ENCODE peak calls at places on chromosomes 6 and 20, in six cellular contexts. I is A549; O is esophagus squamous epithelium; T is CD8-positive, alpha-beta T cell; N is uterus; V is tibial artery. H is an unnamed sample.

GRCh38 chr6:156449128-156449527 is 328.1 kb upstream of the ARID1B start:
- DNase-seq in V (no peak), T (no peak), O (no peak), N (no peak), I (no peak), H (no peak)

GRCh38 chr20:30816182-30816645 is 441.2 kb upstream of the DEFB115 start:
- DNase-seq in T (no peak), N (no peak), V (no peak), O (no peak), I (no peak), H (no peak)

GRCh38 chr6:41707565-41708200 is 27.7 kb downstream of the TFEB start:
- DNase-seq in I (no peak), T (peak), V (no peak), O (no peak), N (no peak), H (no peak)

GRCh38 chr20:17511401-17511800 is 19.8 kb downstream of the BFSP1 start:
- DNase-seq in V (no peak), I (no peak), T (no peak), O (no peak), N (no peak), H (no peak)

GRCh38 chr6:125787791-125788190 is 3.0 kb upstream of the NCOA7 start:
- DNase-seq in I (peak), N (no peak), V (no peak), O (no peak), T (no peak), H (no peak)

GRCh38 chr6:35247642-35248231 is 11.8 kb upstream of the ZNF76 start:
- DNase-seq in O (no peak), V (no peak), T (no peak), N (no peak), I (no peak), H (no peak)

GRCh38 chr20:49821850-49822249 is 9.2 kb downstream of the SLC9A8 start:
- DNase-seq in V (no peak), I (no peak), O (no peak), N (no peak), T (no peak), H (no peak)

GRCh38 chr20:9071976-9072726 is 3.3 kb downstream of the PLCB4 start:
- DNase-seq in V (no peak), T (no peak), O (no peak), N (no peak), I (peak), H (no peak)

GRCh38 chr6:41427642-41428401 is 92.4 kb downstream of the NCR2 start:
- DNase-seq in V (peak), N (peak), T (no peak), O (no peak), I (peak), H (no peak)

GRCh38 chr6:67210450-67210849 is 1424.6 kb upstream of the ADGRB3 start:
- DNase-seq in T (no peak), O (no peak), N (no peak), I (no peak), V (no peak), H (no peak)

GRCh38 chr20:48397689-48398005 is 430.2 kb downstream of the PREX1 start:
- DNase-seq in I (no peak), O (no peak), T (no peak), N (peak), V (no peak), H (no peak)

GRCh38 chr6:75166236-75166635 is 39.6 kb downstream of the COL12A1 start:
- DNase-seq in V (no peak), N (no peak), T (no peak), O (no peak), I (no peak), H (no peak)

GRCh38 chr6:137801352-137802088 is 65.5 kb upstream of the TNFAIP3 start:
- DNase-seq in T (no peak), N (no peak), O (no peak), V (no peak), I (no peak), H (no peak)

GRCh38 chr20:50121858-50122271 is 8.9 kb upstream of the UBE2V1 start:
- DNase-seq in I (peak), T (no peak), O (no peak), V (peak), N (no peak), H (no peak)

GRCh38 chr6:151493495-151494234 is at the start of gene CCDC170:
- DNase-seq in T (no peak), I (peak), N (peak), O (no peak), V (no peak), H (no peak)

GRCh38 chr20:45378191-45378590 is at the start of gene TP53TG5:
- DNase-seq in N (no peak), I (no peak), O (no peak), T (no peak), V (no peak), H (no peak)

GRCh38 chr6:1781152-1781848 is 171.6 kb downstream of the FOXC1 start:
- DNase-seq in T (no peak), V (no peak), N (no peak), O (no peak), I (no peak), H (no peak)

GRCh38 chr20:47785321-47785899 is at the start of gene SULF2:
- DNase-seq in I (no peak), O (no peak), V (peak), N (peak), T (no peak), H (no peak)

GRCh38 chr20:58546756-58547526 is 31.7 kb upstream of the APCDD1L start:
- DNase-seq in O (no peak), V (no peak), N (no peak), T (no peak), I (no peak), H (no peak)

GRCh38 chr6:105769987-105770386 is 316.1 kb upstream of the PRDM1 start:
- DNase-seq in V (no peak), T (no peak), O (no peak), I (no peak), N (no peak), H (no peak)

GRCh38 chr6:4322846-4323309 is 187.5 kb upstream of the ECI2 start:
- DNase-seq in T (no peak), N (no peak), V (no peak), I (peak), O (no peak), H (no peak)

DNA sequence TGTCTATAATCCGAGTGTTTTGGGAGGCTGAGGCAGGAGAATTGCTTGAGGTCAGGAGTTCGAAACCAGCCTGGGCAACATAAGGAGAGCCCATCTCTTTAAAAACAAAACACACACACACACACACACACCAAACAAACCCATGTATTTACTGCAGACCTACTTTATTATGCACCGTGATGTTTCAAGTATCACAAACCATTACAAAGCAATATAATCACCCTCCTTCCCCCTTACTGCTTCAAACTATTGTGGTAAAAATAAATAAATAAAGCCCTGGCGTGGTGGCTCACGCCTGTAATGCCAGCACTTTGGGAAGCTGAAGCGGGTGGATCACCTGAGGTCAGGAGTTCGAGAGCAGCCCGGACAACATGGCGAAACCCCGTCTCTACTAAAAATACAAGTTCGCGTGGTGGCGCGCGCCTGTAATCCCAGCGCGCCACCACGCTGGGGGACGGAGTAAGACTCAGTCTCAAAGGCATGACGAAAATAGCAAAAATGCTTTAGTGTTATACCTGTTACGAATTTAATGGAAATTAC is 1.5 kb downstream of the TBCC start:
- DNase-seq in O (no peak), T (no peak), V (peak), N (no peak), I (no peak), H (no peak)
- TF ChIP-seq CTCF in O (no peak), T (no peak), V (no peak), N (no peak), I (no peak), H (no peak)

GRCh38 chr6:111664565-111665039 is 58.9 kb upstream of the TRAF3IP2 start:
- DNase-seq in O (no peak), V (peak), N (peak), I (no peak), T (no peak), H (no peak)

GRCh38 chr6:111669326-111669725 is 63.6 kb upstream of the TRAF3IP2 start:
- DNase-seq in N (no peak), T (no peak), I (no peak), O (no peak), V (no peak), H (no peak)

GRCh38 chr6:111666812-111667211 is 61.1 kb upstream of the TRAF3IP2 start:
- DNase-seq in N (no peak), T (no peak), O (no peak), I (no peak), V (peak), H (no peak)

GRCh38 chr6:111667921-111668320 is 62.2 kb upstream of the TRAF3IP2 start:
- DNase-seq in N (no peak), O (no peak), V (peak), T (no peak), I (no peak), H (no peak)

GRCh38 chr6:111668410-111668809 is 62.7 kb upstream of the TRAF3IP2 start:
- DNase-seq in T (no peak), V (peak), O (no peak), N (no peak), I (no peak), H (no peak)
- TF ChIP-seq CTCF in T (no peak), V (peak), O (peak), N (peak), I (no peak), H (no peak)

DNA sequence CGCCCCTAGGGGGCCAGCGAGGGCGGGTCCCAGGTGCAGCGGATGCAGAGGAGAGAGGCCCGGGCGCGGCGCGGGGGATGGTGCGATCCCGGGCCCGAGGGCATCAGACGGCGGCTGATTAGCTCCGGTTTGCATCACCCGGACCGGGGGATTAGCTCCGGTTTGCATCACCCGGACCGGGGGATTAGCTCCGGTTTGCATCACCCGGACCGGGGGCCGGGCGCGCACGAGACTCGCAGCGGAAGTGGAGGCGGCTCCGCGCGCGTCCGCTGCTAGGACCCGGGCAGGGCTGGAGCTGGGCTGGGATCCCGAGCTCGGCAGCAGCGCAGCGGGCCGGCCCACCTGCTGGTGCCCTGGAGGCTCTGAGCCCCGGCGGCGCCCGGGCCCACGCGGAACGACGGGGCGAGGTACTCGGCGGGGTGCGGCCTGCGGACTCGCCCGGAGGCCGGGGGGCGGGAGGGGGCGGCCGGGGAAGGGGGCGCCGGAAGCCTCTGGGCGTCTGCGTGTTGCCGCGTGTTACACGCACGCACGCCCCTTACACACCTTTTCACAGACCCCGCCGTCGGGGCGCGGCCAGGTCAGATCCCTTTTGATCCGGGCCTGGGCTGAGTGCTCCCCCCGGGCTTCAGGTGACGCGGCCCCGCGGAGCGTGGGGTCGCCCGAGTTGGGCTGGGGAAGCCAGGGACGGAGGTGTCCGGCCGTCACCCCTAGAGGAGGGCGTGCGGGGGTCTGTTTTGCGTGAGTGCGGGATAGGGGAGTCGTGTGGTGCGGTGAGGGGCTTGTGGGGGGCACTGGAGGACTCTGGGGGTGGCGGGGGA is 412 bp downstream of the TRIB3 start:
- DNase-seq in T (peak), V (no peak), I (peak), O (no peak), N (peak), H (no peak)
- TF ChIP-seq CTCF in T (no peak), V (no peak), I (peak), O (no peak), N (no peak), H (no peak)

GRCh38 chr6:135675862-135676261 is 175.6 kb upstream of the PDE7B start:
- DNase-seq in N (no peak), T (no peak), V (no peak), I (peak), O (no peak), H (no peak)
- TF ChIP-seq CTCF in N (no peak), T (peak), V (peak), I (peak), O (no peak), H (no peak)

GRCh38 chr6:158344534-158344933 is 32.3 kb downstream of the TULP4 start:
- DNase-seq in T (no peak), O (no peak), N (no peak), V (no peak), I (no peak), H (no peak)

DNA sequence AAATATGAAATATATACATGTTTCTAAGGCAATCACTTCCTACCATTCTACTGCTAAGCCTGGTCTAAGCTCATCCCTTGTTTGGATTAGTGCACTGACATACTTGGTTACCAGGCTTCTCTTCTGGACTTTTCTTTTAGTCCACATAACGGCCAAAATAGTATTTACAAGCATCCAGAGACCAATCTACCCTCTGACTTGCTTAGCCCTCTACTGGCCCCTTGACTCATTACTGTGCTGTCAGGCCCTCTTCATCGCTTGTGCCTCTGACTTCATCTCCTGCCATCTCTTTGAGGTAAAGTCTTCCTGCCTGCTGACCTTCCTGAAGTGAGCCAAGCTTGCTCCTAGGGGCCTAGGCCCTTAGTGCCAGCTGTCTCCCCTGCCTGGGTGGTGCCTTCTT is 35.1 kb downstream of the TULP4 start:
- DNase-seq in O (no peak), V (no peak), I (no peak), T (no peak), N (no peak), H (no peak)
- TF ChIP-seq CTCF in O (no peak), V (no peak), I (no peak), T (no peak), N (no peak), H (no peak)

DNA sequence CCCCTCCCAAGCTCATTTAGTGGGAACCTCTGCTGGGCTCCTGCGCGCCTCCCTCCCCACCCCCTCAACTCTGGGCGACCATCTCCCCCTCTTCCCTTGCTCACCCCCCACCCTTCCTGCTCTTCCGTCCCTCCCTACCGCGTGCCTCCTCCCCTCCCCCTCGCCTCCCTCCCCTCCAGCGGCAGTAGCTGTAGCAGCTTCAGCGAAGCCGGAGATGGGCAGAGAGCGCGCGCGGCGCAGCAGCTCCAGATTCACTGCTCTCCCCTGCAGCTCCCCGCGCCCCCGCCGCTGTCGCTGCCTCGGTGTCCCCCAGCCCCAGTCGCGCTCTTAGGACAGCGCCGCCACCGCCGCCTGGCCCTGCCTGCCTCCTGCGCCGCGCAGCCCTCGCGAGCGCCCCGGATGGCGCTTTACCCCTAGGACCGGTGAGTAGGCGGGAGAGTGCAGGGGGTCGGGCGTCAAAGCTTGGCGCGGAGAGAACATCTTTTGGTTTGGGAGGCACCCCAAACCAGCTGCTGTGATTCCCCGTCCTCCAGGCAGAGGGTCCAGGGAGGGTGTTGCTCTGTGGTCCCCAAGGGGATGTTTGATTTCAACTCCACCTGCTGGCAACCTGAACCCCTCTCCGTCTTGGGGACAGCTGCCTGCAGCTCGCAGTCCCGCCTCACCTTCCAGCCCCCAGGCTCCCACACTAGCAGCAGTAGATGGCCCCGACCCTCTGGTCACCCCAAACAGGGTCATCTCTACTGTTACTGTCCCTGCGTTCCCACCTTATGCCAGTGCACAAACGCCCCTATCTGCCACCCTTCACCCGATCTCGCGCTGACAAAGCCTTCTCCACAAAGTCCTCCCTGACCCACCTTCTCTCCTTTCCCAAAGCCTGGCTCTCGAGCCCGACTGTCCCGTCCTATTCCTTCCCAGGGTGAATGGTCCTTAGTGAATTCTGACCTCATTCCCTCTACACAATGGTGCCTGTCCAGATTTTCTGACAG is at the start of gene FUT9:
- DNase-seq in N (no peak), O (no peak), I (no peak), T (no peak), V (peak), H (no peak)
- TF ChIP-seq CTCF in N (no peak), O (no peak), I (no peak), T (no peak), V (no peak), H (no peak)

GRCh38 chr6:48086187-48086586 is 24.8 kb downstream of the PTCHD4 start:
- DNase-seq in T (no peak), N (no peak), O (no peak), V (no peak), I (no peak), H (no peak)
- TF ChIP-seq CTCF in T (no peak), N (no peak), O (peak), V (no peak), I (peak), H (no peak)

GRCh38 chr6:157614026-157614484 is 209.0 kb upstream of the SNX9 start:
- DNase-seq in I (no peak), V (peak), T (no peak), N (no peak), O (no peak), H (no peak)
- TF ChIP-seq CTCF in I (no peak), V (no peak), T (no peak), N (no peak), O (no peak), H (no peak)

DNA sequence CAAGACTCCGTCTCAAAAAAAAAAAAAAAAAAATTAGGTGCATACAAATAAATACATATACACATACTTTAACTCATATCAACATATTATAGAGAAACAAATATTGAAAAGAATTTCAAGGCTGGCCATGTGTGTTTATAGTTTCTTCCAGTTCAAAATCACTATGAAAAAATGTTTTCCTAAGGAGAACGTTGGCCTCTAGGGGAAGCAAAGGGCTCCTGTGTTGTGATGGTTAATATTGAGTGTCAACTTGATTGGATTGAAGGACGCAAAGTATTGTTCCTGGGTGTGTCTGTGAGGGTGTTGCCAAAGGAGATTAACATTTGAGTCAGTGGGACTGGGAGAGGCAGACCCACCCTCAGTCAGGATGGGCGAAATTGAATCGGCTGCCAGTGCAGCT is 182.0 kb upstream of the AGPAT4 start:
- DNase-seq in I (no peak), T (no peak), V (no peak), O (no peak), N (no peak), H (no peak)
- TF ChIP-seq CTCF in I (no peak), T (no peak), V (no peak), O (no peak), N (no peak), H (no peak)

H was measured in omental fat pad.